ENCODE peak calls at places on chromosomes 3 and 15, in six cellular contexts. E is spleen, T is ovary, K is uterus, W is adrenal gland, M is body of pancreas. Q is an unnamed sample. For H3K4me1, the result is how much of the 10 kb centered on the place peaks cover.

GRCh38 chr3:174531262-174531982 is 327.7 kb upstream of the NAALADL2 start:
- DNase-seq in T (no peak), W (no peak), K (no peak), M (no peak), E (no peak), Q (no peak)

GRCh38 chr3:12679468-12679867 is 15.6 kb upstream of the RAF1 start:
- DNase-seq in M (no peak), W (no peak), E (no peak), T (no peak), K (no peak), Q (no peak)

GRCh38 chr3:151003024-151003771 is 30.7 kb upstream of the CLRN1 start:
- DNase-seq in E (no peak), K (no peak), W (peak), M (no peak), T (no peak), Q (no peak)

GRCh38 chr3:160065282-160065681 is 76.6 kb downstream of the IL12A start:
- DNase-seq in T (no peak), E (no peak), W (no peak), K (no peak), M (no peak), Q (no peak)

GRCh38 chr3:47404955-47405790 is 24.4 kb downstream of the PTPN23 start:
- DNase-seq in W (peak), K (no peak), M (no peak), T (peak), E (no peak), Q (peak)

GRCh38 chr3:159091936-159092335 is 290.1 kb downstream of the MFSD1 start:
- DNase-seq in T (no peak), K (no peak), W (no peak), M (no peak), E (no peak), Q (no peak)

GRCh38 chr15:31102374-31103342 is 1.1 kb upstream of the TRPM1 start:
- DNase-seq in E (no peak), W (no peak), K (no peak), T (no peak), M (no peak), Q (no peak)

GRCh38 chr15:37902126-37902525 is 32.3 kb upstream of the TMCO5A start:
- DNase-seq in K (no peak), T (no peak), M (no peak), E (no peak), W (no peak), Q (no peak)

GRCh38 chr15:25329685-25330084 is 109.1 kb downstream of the UBE3A start:
- DNase-seq in E (no peak), K (no peak), T (no peak), M (no peak), W (no peak), Q (no peak)

GRCh38 chr3:112794622-112795172 is 52.0 kb downstream of the CD200R1L start:
- DNase-seq in W (no peak), E (no peak), M (no peak), K (no peak), T (no peak), Q (peak)

GRCh38 chr3:3127432-3128010 is 781 bp downstream of the TRNT1 start:
- DNase-seq in W (no peak), E (peak), K (no peak), T (no peak), M (no peak), Q (no peak)

GRCh38 chr15:60396560-60396963 is 1.2 kb downstream of the ANXA2 start:
- DNase-seq in E (no peak), M (no peak), K (no peak), W (no peak), T (no peak), Q (no peak)

GRCh38 chr3:59727902-59728301 is 678.1 kb upstream of the CFAP20DC start:
- DNase-seq in T (no peak), E (no peak), K (no peak), M (no peak), W (no peak), Q (no peak)

GRCh38 chr3:170357920-170358854 is 672 bp downstream of the SKIL start:
- DNase-seq in T (peak), W (peak), M (peak), K (peak), E (peak), Q (peak)

GRCh38 chr3:12286927-12287726 is 1.7 kb upstream of the PPARG start:
- DNase-seq in W (no peak), T (peak), M (no peak), K (peak), E (no peak), Q (peak)

GRCh38 chr15:71559098-71559497 is 251.3 kb upstream of the NR2E3 start:
- DNase-seq in K (no peak), T (no peak), E (no peak), M (no peak), W (no peak), Q (no peak)

GRCh38 chr15:90219421-90220141 is 14.2 kb downstream of the CIB1 start:
- DNase-seq in E (peak), W (no peak), M (peak), K (peak), T (no peak), Q (peak)

GRCh38 chr3:111735271-111735758 is 123.8 kb upstream of the PHLDB2 start:
- DNase-seq in E (no peak), T (no peak), W (peak), M (peak), K (no peak), Q (no peak)

GRCh38 chr3:155110996-155111901 is 31.1 kb downstream of the MME start:
- DNase-seq in E (no peak), K (no peak), M (no peak), T (no peak), W (no peak), Q (no peak)

GRCh38 chr3:31614162-31614921 is 81.6 kb downstream of the STT3B start:
- DNase-seq in M (no peak), K (no peak), W (no peak), E (no peak), T (no peak), Q (no peak)

DNA sequence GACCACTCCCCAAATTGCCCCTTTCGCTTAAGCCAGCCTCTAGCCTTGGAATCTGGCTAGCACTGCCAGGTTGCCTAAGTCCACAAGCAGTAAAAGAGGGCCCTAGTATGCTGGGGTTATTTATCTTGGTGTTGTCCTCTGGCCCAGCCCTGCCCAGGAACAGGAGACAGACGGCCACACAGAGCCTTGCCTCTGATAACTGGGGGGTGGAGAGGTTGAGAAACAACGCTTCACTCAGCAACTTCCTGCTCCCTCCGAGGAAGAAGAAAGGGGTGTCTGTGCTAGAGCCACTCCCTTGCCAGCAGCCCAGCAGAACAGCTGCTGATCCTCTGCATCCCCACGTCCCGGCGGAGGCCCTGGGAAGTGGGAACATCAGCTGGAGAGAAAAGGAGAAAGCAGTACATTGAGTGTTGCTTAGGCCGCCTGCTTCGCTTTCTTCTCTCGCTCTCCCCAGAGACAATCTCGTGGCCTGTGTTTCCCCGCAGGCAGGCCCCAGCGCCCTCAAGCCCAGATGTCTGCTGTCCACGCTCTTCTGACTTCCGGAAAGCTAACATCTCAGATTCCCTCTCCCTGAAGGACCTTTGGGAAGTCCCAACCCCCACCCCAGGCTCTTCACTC is 22.6 kb upstream of the C3orf70 start:
- DNase-seq in E (no peak), T (peak), W (peak), M (no peak), K (no peak), Q (no peak)
- TF ChIP-seq POLR2A in E (no peak), T (no peak), W (no peak), M (no peak), K (no peak), Q (no peak)

DNA sequence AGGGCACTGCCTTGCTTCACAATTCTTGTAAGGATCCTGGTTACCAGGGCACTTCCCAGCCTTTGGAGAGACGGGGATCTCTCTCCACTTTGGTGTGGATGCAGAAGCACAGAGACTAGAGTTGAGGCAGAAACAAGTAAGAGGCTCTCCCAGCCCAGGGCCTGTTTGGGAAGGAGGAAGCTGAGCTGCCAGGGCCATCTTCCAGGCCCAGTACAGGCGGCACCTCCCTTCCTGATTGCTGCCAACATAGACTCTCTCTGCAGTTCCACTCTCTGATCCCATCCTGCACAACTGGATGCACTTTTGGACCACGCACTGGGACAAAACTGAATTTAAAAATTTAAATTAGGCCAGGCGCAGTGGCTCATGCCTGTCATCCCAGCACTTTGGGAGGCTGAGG is 16.1 kb upstream of the NRROS start:
- DNase-seq in M (no peak), T (no peak), W (no peak), E (no peak), K (no peak), Q (no peak)
- H3K4me1 ChIP-seq in M (under half), T (under half), W (under half), E (half or more), K (under half), Q (under half)

DNA sequence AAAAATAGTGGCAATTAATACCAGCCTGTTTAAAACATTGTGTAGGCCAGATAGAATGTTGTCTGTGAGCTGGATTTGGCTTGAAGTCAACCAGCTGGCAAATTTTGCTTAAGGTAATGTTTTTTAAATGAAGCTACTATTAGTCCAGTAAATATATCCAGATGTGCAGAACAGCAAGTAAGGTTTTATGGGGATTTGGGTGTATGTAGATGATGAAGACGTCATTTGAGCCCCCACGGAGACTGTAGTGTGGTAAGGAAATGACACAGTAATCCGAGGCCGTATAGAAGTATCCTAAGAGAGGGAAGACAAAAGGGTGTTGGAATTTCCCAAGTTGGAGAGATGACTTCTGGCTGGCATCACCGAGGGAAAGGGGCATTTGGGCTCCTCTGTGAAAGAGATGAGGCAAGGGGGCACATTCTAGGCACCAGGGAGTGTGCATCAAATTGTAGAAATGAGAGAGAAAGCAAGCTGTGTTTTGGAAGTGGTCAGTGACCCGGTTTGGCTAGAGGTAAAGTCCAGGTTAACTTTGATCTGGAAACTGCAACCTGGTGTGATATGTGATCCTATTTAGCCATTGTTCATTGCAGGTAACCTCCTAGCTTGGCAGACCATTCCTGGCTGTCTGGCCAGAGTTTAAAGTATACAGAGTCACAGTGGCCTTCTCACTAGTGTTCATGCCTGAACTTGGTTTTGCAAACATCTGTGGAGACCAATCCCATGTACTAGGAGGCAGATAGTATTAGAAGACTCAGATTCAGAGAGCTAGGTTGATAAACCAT is 104.2 kb downstream of the ITPR1 start:
- DNase-seq in W (no peak), E (no peak), M (no peak), K (no peak), T (no peak), Q (no peak)
- H3K4me3 ChIP-seq in W (no peak), E (no peak), M (no peak), K (no peak), T (no peak), Q (no peak)

GRCh38 chr3:186783070-186783730 is at the start of gene EIF4A2:
- DNase-seq in K (peak), W (peak), E (peak), M (peak), T (peak), Q (peak)

GRCh38 chr3:186785517-186786018 is 2.2 kb downstream of the EIF4A2 start:
- DNase-seq in W (no peak), M (no peak), K (no peak), E (no peak), T (no peak), Q (no peak)

GRCh38 chr3:186784820-186785516 is 1.6 kb downstream of the EIF4A2 start:
- DNase-seq in W (no peak), E (no peak), M (no peak), T (no peak), K (no peak), Q (no peak)

GRCh38 chr3:186783731-186784515 is 546 bp downstream of the EIF4A2 start:
- DNase-seq in M (peak), T (peak), E (peak), K (peak), W (peak), Q (peak)

GRCh38 chr3:186782542-186783069 is 771 bp upstream of the EIF4A2 start:
- DNase-seq in T (no peak), E (no peak), K (no peak), M (no peak), W (no peak), Q (no peak)
- TF ChIP-seq POLR2A in T (no peak), E (no peak), K (no peak), M (no peak), W (no peak), Q (no peak)

DNA sequence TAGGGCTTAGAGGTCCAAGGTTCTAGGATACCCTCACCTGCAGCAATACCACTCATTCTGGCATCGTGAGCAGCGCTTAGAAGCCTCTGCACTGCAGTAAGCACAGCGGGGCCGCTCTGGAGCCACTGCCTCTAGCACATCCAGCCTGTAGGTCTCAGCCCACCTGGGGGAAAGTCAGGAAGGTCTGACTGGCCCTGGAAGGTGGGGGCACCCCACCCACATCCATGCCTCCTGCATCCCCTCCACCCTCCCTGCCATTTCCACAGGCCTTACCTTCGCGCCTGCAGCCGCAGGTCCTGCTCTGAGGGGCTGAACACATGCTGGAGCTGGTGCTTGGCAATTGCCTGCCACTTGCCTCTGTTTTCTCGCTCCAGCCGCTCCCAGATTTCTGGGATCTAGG is 901 bp upstream of the RASSF1 start:
- DNase-seq in W (no peak), K (no peak), T (no peak), E (peak), M (no peak), Q (no peak)
- H3K4me1 ChIP-seq in W (under half), K (under half), T (under half), E (half or more), M (under half), Q (under half)

GRCh38 chr15:91864669-91865068 is 11.2 kb downstream of the SLCO3A1 start:
- DNase-seq in M (no peak), E (no peak), W (no peak), T (no peak), K (no peak), Q (no peak)
- H3K4me3 ChIP-seq in M (no peak), E (no peak), W (no peak), T (no peak), K (no peak), Q (no peak)

GRCh38 chr3:126475411-126476114 is at the start of gene ZXDC:
- DNase-seq in E (peak), T (peak), K (peak), M (peak), W (peak), Q (peak)

GRCh38 chr3:126474498-126475410 is 937 bp downstream of the ZXDC start:
- DNase-seq in K (peak), E (peak), W (peak), T (peak), M (peak), Q (peak)

GRCh38 chr3:126469479-126469878 is 6.2 kb downstream of the ZXDC start:
- DNase-seq in T (no peak), K (peak), M (no peak), E (peak), W (no peak), Q (no peak)

GRCh38 chr3:126473292-126474168 is 2.2 kb downstream of the ZXDC start:
- DNase-seq in W (no peak), T (no peak), M (no peak), E (peak), K (no peak), Q (no peak)

GRCh38 chr3:126472277-126473006 is 3.2 kb downstream of the ZXDC start:
- DNase-seq in W (peak), T (no peak), E (peak), K (peak), M (peak), Q (peak)
- TF ChIP-seq POLR2A in W (peak), T (no peak), E (no peak), K (no peak), M (peak), Q (no peak)

GRCh38 chr3:127671523-127672428 is 976 bp upstream of the ABTB1 start:
- DNase-seq in T (no peak), E (peak), W (peak), M (peak), K (peak), Q (peak)
- H3K4me1 ChIP-seq in T (under half), E (under half), W (under half), M (under half), K (under half), Q (under half)

Q was measured in thyroid gland.